ENCODE peak calls at places on chromosomes 5 and 9, in six cellular contexts. H is HepG2, G is GM12878, V is HCT116, I is K562, K is H1. C is an unnamed sample.

GRCh38 chr9:76654051-76654461 is 110.2 kb upstream of the PCA3 start:
- DNase-seq in H (no peak), G (no peak), V (no peak), I (no peak), K (no peak), C (no peak)

GRCh38 chr5:38078161-38078560 is 180.2 kb upstream of the EGFLAM start:
- DNase-seq in H (peak; percentile 10), G (no peak), V (no peak), I (no peak), K (no peak), C (no peak)

GRCh38 chr9:122453677-122454135 is 24.0 kb downstream of the OR1J1 start:
- DNase-seq in H (no peak), G (no peak), V (no peak), I (no peak), K (no peak), C (no peak)

GRCh38 chr9:135228983-135229625 is 141.6 kb downstream of the OLFM1 start:
- DNase-seq in H (no peak), G (no peak), V (no peak), I (no peak), K (no peak), C (no peak)

GRCh38 chr5:83077662-83078261 is 415 bp downstream of the XRCC4 start:
- DNase-seq in H (peak; percentile 64), G (no peak), V (no peak), I (peak; percentile 64), K (no peak), C (no peak)

GRCh38 chr9:136619742-136620440 is 42.8 kb upstream of the EGFL7 start:
- DNase-seq in H (peak; percentile 65), G (no peak), V (no peak), I (no peak), K (no peak), C (no peak)

GRCh38 chr9:93065321-93065720 is 6.8 kb downstream of the SUSD3 start:
- DNase-seq in H (no peak), G (no peak), V (no peak), I (no peak), K (no peak), C (no peak)

GRCh38 chr5:94613583-94613982 is 4.8 kb downstream of the KIAA0825 start:
- DNase-seq in H (peak; percentile 45), G (no peak), V (peak; percentile 33), I (peak; percentile 71), K (no peak), C (no peak)

GRCh38 chr9:95341262-95342011 is 23.9 kb upstream of the FANCC start:
- DNase-seq in H (no peak), G (no peak), V (no peak), I (peak; percentile 39), K (no peak), C (no peak)

GRCh38 chr5:1568201-1568979 is 44.6 kb upstream of the LPCAT1 start:
- DNase-seq in H (peak; percentile 95), G (no peak), V (no peak), I (no peak), K (no peak), C (no peak)

GRCh38 chr5:368162-369084 is 46.9 kb downstream of the AHRR start:
- DNase-seq in H (no peak), G (peak; percentile 73), V (no peak), I (no peak), K (no peak), C (no peak)
- TF ChIP-seq ZNF274 in H (no peak), G (no peak), V (no peak), I (no peak), K (no peak), C (no peak)

GRCh38 chr9:87381746-87382145 is 115.9 kb upstream of the DAPK1 start:
- DNase-seq in H (no peak), G (no peak), V (no peak), I (no peak), K (no peak), C (no peak)
- TF ChIP-seq YY1 in H (no peak), G (no peak), V (no peak), I (no peak), K (no peak), C (no peak)

GRCh38 chr5:157275403-157275802 is 9.5 kb downstream of the CYFIP2 start:
- DNase-seq in H (no peak), G (no peak), V (no peak), I (no peak), K (no peak), C (no peak)

GRCh38 chr5:157273131-157273556 is 7.2 kb downstream of the CYFIP2 start:
- DNase-seq in H (no peak), G (peak; percentile 61), V (no peak), I (peak; percentile 31), K (no peak), C (no peak)

GRCh38 chr5:157269763-157270272 is 3.9 kb downstream of the CYFIP2 start:
- DNase-seq in H (no peak), G (no peak), V (no peak), I (no peak), K (no peak), C (no peak)

GRCh38 chr5:157269165-157269671 is 3.3 kb downstream of the CYFIP2 start:
- DNase-seq in H (no peak), G (no peak), V (no peak), I (no peak), K (no peak), C (no peak)

DNA sequence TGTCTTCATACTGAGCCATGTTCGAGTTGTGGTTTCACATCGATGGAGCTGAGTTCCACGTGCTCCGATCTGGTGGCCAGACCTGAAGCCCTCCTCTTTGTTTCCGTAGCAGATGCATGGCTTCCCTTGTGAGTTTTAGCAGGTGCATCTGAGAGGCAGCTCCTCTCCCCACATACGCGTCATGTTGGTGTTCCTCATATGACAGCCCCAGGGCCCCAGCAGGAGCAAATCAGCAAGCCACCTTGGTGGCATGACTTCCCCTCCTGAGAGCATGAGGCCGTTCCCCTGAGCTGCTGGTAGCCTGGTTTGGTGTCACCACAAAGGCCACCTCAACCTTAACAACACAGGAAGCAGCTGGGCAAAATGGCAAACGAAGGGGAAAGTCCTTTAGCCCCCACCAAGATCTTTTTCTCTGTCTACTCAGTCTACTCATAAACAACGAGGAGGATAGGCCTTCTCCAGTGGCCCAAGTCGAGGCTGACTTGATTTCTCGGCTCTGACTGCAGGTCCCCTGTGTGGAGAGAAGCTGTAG is 5.9 kb downstream of the CYFIP2 start:
- DNase-seq in H (no peak), G (peak; percentile 93), V (no peak), I (no peak), K (no peak), C (no peak)
- TF ChIP-seq ZNF274 in H (no peak), G (no peak), V (no peak), I (no peak), K (no peak), C (no peak)

DNA sequence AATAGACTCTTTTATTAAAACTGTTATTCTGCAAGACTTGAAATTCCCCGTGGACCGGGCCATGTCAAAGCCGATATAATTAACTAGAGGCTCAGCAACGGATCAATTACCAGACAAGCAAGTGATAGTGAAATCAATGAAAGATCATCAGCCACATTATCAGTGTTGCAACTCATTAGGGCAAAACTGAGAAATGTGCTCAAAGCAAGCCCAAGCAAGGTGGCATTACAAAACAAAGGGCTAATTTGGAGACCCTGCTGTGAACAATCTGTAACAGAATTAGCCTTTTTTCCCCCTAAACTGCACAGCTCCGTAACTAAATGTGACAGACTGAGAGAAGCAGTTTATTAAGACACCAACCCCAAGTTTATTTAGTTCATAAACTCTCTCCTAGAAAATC is 140.3 kb downstream of the BNC2 start:
- DNase-seq in H (no peak), G (no peak), V (no peak), I (no peak), K (no peak), C (no peak)
- TF ChIP-seq YY1 in H (no peak), G (no peak), V (no peak), I (no peak), K (no peak), C (no peak)

DNA sequence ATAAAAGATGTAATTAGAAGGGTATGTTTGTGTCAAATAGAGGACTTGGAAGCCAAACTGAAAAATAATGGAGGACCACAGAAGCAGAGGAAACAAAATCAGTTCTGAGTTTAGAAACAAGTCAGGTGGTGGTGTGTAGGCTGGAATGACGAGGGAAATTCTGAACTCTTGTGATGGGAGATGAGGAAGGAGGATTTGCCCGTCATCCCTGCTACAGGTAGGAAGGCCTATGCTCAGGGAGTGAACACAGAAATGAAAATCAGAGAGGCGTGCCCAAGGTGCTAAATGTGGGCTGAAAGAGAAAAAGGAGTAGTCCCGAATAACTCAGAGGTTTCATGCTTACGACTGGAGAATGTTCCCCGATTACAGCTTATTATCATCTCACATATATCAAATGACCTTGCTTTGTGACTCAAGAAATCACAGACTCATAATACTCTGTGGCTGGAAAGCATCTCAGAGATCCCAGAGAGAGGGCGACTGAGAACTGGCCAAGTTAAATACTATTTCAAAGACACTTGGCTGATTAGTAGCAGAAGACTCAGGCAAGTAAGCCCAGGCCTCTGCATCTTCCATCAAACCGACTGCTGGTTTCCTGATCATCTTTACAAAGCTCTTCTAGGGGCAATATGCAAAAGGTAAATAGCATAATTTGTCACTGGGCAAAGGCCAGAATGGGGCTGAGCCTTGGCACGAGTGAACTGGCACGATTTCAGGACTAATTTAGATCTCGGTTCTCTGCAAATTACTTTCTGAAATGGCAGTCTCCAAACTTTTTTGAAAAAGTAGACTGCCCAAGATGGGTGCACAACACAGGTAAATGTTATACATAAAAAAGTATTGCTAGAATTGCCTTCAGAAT is 125.9 kb downstream of the SUSD1 start:
- DNase-seq in H (no peak), G (no peak), V (no peak), I (no peak), K (no peak), C (no peak)
- TF ChIP-seq ZNF274 in H (no peak), G (no peak), V (no peak), I (no peak), K (no peak), C (no peak)

GRCh38 chr9:31969552-31969951 is 414.9 kb upstream of the ACO1 start:
- DNase-seq in H (no peak), G (no peak), V (no peak), I (no peak), K (no peak), C (no peak)
- TF ChIP-seq YY1 in H (no peak), G (no peak), V (no peak), I (no peak), K (no peak), C (no peak)